ENCODE peak calls at places on chromosomes 13 and 19, in four cellular contexts. One of them, this sample, is unnamed.

GRCh38 chr19:16330811-16331690 is 6.4 kb downstream of the KLF2 start:
- DNase-seq in KG1: no peak
- DNase-seq in NAMALWA: no peak
- DNase-seq in NCI-H1436: no peak
- DNase-seq in this sample: no peak

GRCh38 chr13:110809871-110810486 is 96.5 kb downstream of the ING1 start:
- DNase-seq in KG1: no peak
- DNase-seq in NAMALWA: no peak
- DNase-seq in NCI-H1436: no peak
- DNase-seq in this sample: no peak

GRCh38 chr13:111354789-111355188 is 34.3 kb downstream of the TEX29 start:
- DNase-seq in KG1: no peak
- DNase-seq in NAMALWA: no peak
- DNase-seq in NCI-H1436: no peak
- DNase-seq in this sample: no peak

GRCh38 chr19:8654591-8655339 is 24.3 kb downstream of the NFILZ start:
- DNase-seq in KG1: peak
- DNase-seq in NAMALWA: peak
- DNase-seq in NCI-H1436: peak
- DNase-seq in this sample: no peak

GRCh38 chr13:35664747-35665146 is 188.3 kb upstream of the MAB21L1 start:
- DNase-seq in KG1: no peak
- DNase-seq in NAMALWA: no peak
- DNase-seq in NCI-H1436: no peak
- DNase-seq in this sample: no peak

GRCh38 chr19:40801449-40802299 is 2.7 kb downstream of the EGLN2 start:
- DNase-seq in KG1: no peak
- DNase-seq in NAMALWA: no peak
- DNase-seq in NCI-H1436: no peak
- DNase-seq in this sample: no peak

GRCh38 chr19:4379383-4380253 is 20.7 kb downstream of the SH3GL1 start:
- DNase-seq in KG1: no peak
- DNase-seq in NAMALWA: peak
- DNase-seq in NCI-H1436: no peak
- DNase-seq in this sample: peak

GRCh38 chr13:24005711-24006281 is 108.5 kb upstream of the C1QTNF9B start:
- DNase-seq in KG1: no peak
- DNase-seq in NAMALWA: no peak
- DNase-seq in NCI-H1436: no peak
- DNase-seq in this sample: no peak

GRCh38 chr19:33438987-33439781 is 65.7 kb downstream of the CEBPG start:
- DNase-seq in KG1: no peak
- DNase-seq in NAMALWA: no peak
- DNase-seq in NCI-H1436: no peak
- DNase-seq in this sample: no peak

GRCh38 chr13:92355213-92355612 is 871.4 kb upstream of the GPC6 start:
- DNase-seq in KG1: no peak
- DNase-seq in NAMALWA: no peak
- DNase-seq in NCI-H1436: no peak
- DNase-seq in this sample: no peak

GRCh38 chr13:86601351-86601750 is 802.1 kb upstream of the SLITRK6 start:
- DNase-seq in KG1: no peak
- DNase-seq in NAMALWA: no peak
- DNase-seq in NCI-H1436: no peak
- DNase-seq in this sample: no peak

GRCh38 chr13:30577381-30577780 is 40.3 kb upstream of the USPL1 start:
- DNase-seq in KG1: no peak
- DNase-seq in NAMALWA: no peak
- DNase-seq in NCI-H1436: no peak
- DNase-seq in this sample: peak

GRCh38 chr19:53308339-53308811 is 25.2 kb upstream of the ZNF845 start:
- DNase-seq in KG1: no peak
- DNase-seq in NAMALWA: no peak
- DNase-seq in NCI-H1436: no peak
- DNase-seq in this sample: no peak

GRCh38 chr19:31819837-31820236 is 470.6 kb upstream of the TSHZ3 start:
- DNase-seq in KG1: no peak
- DNase-seq in NAMALWA: no peak
- DNase-seq in NCI-H1436: no peak
- DNase-seq in this sample: no peak

GRCh38 chr19:49926520-49926919 is 2.5 kb upstream of the ATF5 start:
- DNase-seq in KG1: no peak
- DNase-seq in NAMALWA: no peak
- DNase-seq in NCI-H1436: no peak
- DNase-seq in this sample: no peak

GRCh38 chr19:1509589-1510441 is 3.0 kb downstream of the ADAMTSL5 start:
- DNase-seq in KG1: no peak
- DNase-seq in NAMALWA: no peak
- DNase-seq in NCI-H1436: no peak
- DNase-seq in this sample: no peak

GRCh38 chr13:100290165-100290801 is 201.4 kb downstream of the PCCA start:
- DNase-seq in KG1: no peak
- DNase-seq in NAMALWA: no peak
- DNase-seq in NCI-H1436: no peak
- DNase-seq in this sample: no peak

GRCh38 chr19:42111811-42112210 is 20.4 kb downstream of the POU2F2 start:
- DNase-seq in KG1: no peak
- DNase-seq in NAMALWA: no peak
- DNase-seq in NCI-H1436: no peak
- DNase-seq in this sample: peak

GRCh38 chr13:111664696-111665095 is 344.3 kb downstream of the TEX29 start:
- DNase-seq in KG1: no peak
- DNase-seq in NAMALWA: no peak
- DNase-seq in NCI-H1436: no peak
- DNase-seq in this sample: no peak

GRCh38 chr19:1247747-1248453 is 483 bp upstream of the MIDN start:
- DNase-seq in KG1: no peak
- DNase-seq in NAMALWA: no peak
- DNase-seq in NCI-H1436: no peak
- DNase-seq in this sample: no peak

GRCh38 chr19:8569066-8569761 is 8.0 kb downstream of the MYO1F start:
- DNase-seq in KG1: peak
- DNase-seq in NAMALWA: no peak
- DNase-seq in NCI-H1436: no peak
- DNase-seq in this sample: peak

GRCh38 chr13:44697058-44697457 is 120.9 kb upstream of the TSC22D1 start:
- DNase-seq in KG1: no peak
- DNase-seq in NAMALWA: no peak
- DNase-seq in NCI-H1436: no peak
- DNase-seq in this sample: no peak

GRCh38 chr19:37931941-37932655 is 25.1 kb downstream of the SIPA1L3 start:
- DNase-seq in KG1: no peak
- DNase-seq in NAMALWA: peak
- DNase-seq in NCI-H1436: no peak
- DNase-seq in this sample: peak

GRCh38 chr19:1736916-1737315 is 16.4 kb upstream of the ONECUT3 start:
- DNase-seq in KG1: no peak
- DNase-seq in NAMALWA: no peak
- DNase-seq in NCI-H1436: no peak
- DNase-seq in this sample: no peak

GRCh38 chr19:48740705-48741030 is 258 bp upstream of the RASIP1 start:
- DNase-seq in KG1: no peak
- DNase-seq in NAMALWA: no peak
- DNase-seq in NCI-H1436: no peak
- DNase-seq in this sample: no peak

GRCh38 chr19:18204394-18205179 is 745 bp upstream of the RAB3A start:
- DNase-seq in KG1: no peak
- DNase-seq in NAMALWA: no peak
- DNase-seq in NCI-H1436: peak
- DNase-seq in this sample: no peak

GRCh38 chr19:18699403-18700054 is 16.0 kb downstream of the CRTC1 start:
- DNase-seq in KG1: no peak
- DNase-seq in NAMALWA: peak
- DNase-seq in NCI-H1436: no peak
- DNase-seq in this sample: no peak

GRCh38 chr13:110629735-110630134 is 14.4 kb downstream of the NAXD start:
- DNase-seq in KG1: no peak
- DNase-seq in NAMALWA: no peak
- DNase-seq in NCI-H1436: no peak
- DNase-seq in this sample: no peak

GRCh38 chr19:11423164-11423803 is 4.2 kb upstream of the RGL3 start:
- DNase-seq in KG1: no peak
- DNase-seq in NAMALWA: no peak
- DNase-seq in NCI-H1436: no peak
- DNase-seq in this sample: no peak

GRCh38 chr13:82654851-82655517 is 1227.3 kb downstream of the SLITRK1 start:
- DNase-seq in KG1: no peak
- DNase-seq in NAMALWA: no peak
- DNase-seq in NCI-H1436: no peak
- DNase-seq in this sample: no peak

GRCh38 chr19:41876847-41877489 is at the start of gene CD79A:
- DNase-seq in KG1: no peak
- DNase-seq in NAMALWA: peak
- DNase-seq in NCI-H1436: peak
- DNase-seq in this sample: no peak

GRCh38 chr19:16334421-16334820 is 9.8 kb downstream of the KLF2 start:
- DNase-seq in KG1: no peak
- DNase-seq in NAMALWA: no peak
- DNase-seq in NCI-H1436: no peak
- DNase-seq in this sample: no peak

GRCh38 chr13:24340608-24340955 is 31.2 kb downstream of the C1QTNF9 start:
- DNase-seq in KG1: no peak
- DNase-seq in NAMALWA: no peak
- DNase-seq in NCI-H1436: no peak
- DNase-seq in this sample: no peak

GRCh38 chr13:51932231-51932630 is 70.5 kb downstream of the CCDC70 start:
- DNase-seq in KG1: no peak
- DNase-seq in NAMALWA: no peak
- DNase-seq in NCI-H1436: no peak
- DNase-seq in this sample: no peak